ENCODE peak calls at places on chromosomes 11 and 22, in five cellular contexts. G, I, V, T and B are unnamed samples.

GRCh38 chr11:47220401-47220821 is 5.6 kb downstream of the DDB2 start:
- DNase-seq in T (no peak), V (no peak), I (no peak), G (no peak), B (no peak)

GRCh38 chr11:41622707-41623359 is 163.4 kb upstream of the LRRC4C start:
- DNase-seq in G (no peak), T (no peak), V (no peak), I (no peak), B (no peak)

GRCh38 chr22:49517211-49517610 is 310.5 kb downstream of the BRD1 start:
- DNase-seq in G (no peak), I (no peak), V (no peak), T (no peak), B (no peak)

GRCh38 chr11:113773092-113773415 is 438 bp downstream of the ZW10 start:
- DNase-seq in I (no peak), G (peak), T (no peak), V (no peak), B (peak)

GRCh38 chr11:71201936-71202597 is 50.3 kb downstream of the SHANK2 start:
- DNase-seq in T (no peak), V (no peak), I (no peak), G (no peak), B (no peak)

GRCh38 chr22:48896766-48897637 is 930.7 kb downstream of the BRD1 start:
- DNase-seq in G (no peak), V (no peak), T (no peak), I (no peak), B (no peak)

GRCh38 chr11:56509439-56509838 is 18.3 kb upstream of the OR5M8 start:
- DNase-seq in T (no peak), V (no peak), I (no peak), G (no peak), B (no peak)

GRCh38 chr11:108852701-108853100 is 187.8 kb downstream of the DDX10 start:
- DNase-seq in T (no peak), V (no peak), G (no peak), I (no peak), B (no peak)

GRCh38 chr11:46356911-46357482 is 9.7 kb downstream of the DGKZ start:
- DNase-seq in I (no peak), G (no peak), T (no peak), V (no peak), B (no peak)

GRCh38 chr11:63762662-63763505 is 5.7 kb downstream of the ZFTA start:
- DNase-seq in T (no peak), G (peak), V (peak), I (no peak), B (peak)

GRCh38 chr11:89176938-89177337 is 737 bp upstream of the TYR start:
- DNase-seq in T (no peak), G (no peak), I (no peak), V (no peak), B (no peak)

GRCh38 chr11:70482529-70482917 is 84.2 kb downstream of the CTTN start:
- DNase-seq in I (no peak), G (no peak), T (no peak), V (no peak), B (no peak)

GRCh38 chr11:36617543-36617942 is 19.5 kb upstream of the RAG2 start:
- DNase-seq in G (no peak), I (no peak), V (no peak), T (no peak), B (no peak)

GRCh38 chr11:111570796-111571195 is 30.3 kb downstream of the LAYN start:
- DNase-seq in V (no peak), T (no peak), I (no peak), G (no peak), B (no peak)

GRCh38 chr11:111571829-111572501 is 30.3 kb upstream of the SIK2 start:
- DNase-seq in I (no peak), T (no peak), V (no peak), G (no peak), B (no peak)

GRCh38 chr11:111575748-111576147 is 26.5 kb upstream of the SIK2 start:
- DNase-seq in V (no peak), I (no peak), G (no peak), T (no peak), B (no peak)

GRCh38 chr11:111573821-111574249 is 28.4 kb upstream of the SIK2 start:
- DNase-seq in V (no peak), G (no peak), T (no peak), I (no peak), B (no peak)

GRCh38 chr11:111574373-111575230 is 27.6 kb upstream of the SIK2 start:
- DNase-seq in G (no peak), V (no peak), I (no peak), T (no peak), B (no peak)
- TF ChIP-seq CTCF in G (no peak), V (peak), I (peak), T (no peak), B (no peak)

DNA sequence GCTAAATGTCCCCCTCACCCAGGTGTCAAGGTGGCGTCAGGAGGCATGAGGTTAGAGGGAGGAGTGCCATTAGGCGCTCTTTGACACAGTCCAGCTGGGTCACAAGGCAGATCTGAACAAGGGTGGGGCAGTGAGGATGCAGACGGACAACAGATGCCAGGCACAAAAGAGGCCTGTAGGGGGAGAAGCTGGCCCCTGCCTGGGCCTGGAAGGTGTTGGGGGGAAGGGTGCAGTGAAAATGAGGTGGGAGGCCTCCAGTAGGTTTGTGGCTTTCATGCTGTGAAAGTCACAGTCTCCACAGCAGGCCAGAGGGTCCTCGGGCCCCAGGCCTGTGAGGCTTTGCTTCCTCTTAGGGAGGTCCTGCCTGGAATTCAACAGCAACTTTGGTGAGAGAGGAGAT is 85.0 kb upstream of the PLET1 start:
- DNase-seq in I (no peak), T (no peak), V (no peak), G (peak), B (no peak)
- TF ChIP-seq CTCF in I (no peak), T (no peak), V (no peak), G (peak), B (peak)

GRCh38 chr22:22076361-22076760 is 93.8 kb upstream of the TOP3B start:
- DNase-seq in T (no peak), I (no peak), V (no peak), G (no peak), B (no peak)

GRCh38 chr22:22075382-22076163 is 93.0 kb upstream of the TOP3B start:
- DNase-seq in T (no peak), V (no peak), I (no peak), G (no peak), B (no peak)

GRCh38 chr22:22076937-22077703 is 94.5 kb upstream of the TOP3B start:
- DNase-seq in G (no peak), T (no peak), I (no peak), V (no peak), B (no peak)

GRCh38 chr22:22073769-22074561 is 91.4 kb upstream of the TOP3B start:
- DNase-seq in T (no peak), V (no peak), I (no peak), G (no peak), B (no peak)

GRCh38 chr22:22074634-22075381 is 92.2 kb upstream of the TOP3B start:
- DNase-seq in T (no peak), G (no peak), V (no peak), I (no peak), B (no peak)
- TF ChIP-seq CTCF in T (no peak), G (no peak), V (no peak), I (no peak), B (no peak)

GRCh38 chr22:17540481-17540880 is 22.8 kb upstream of the SLC25A18 start:
- DNase-seq in I (no peak), G (no peak), V (no peak), T (no peak), B (no peak)
- TF ChIP-seq CTCF in I (no peak), G (no peak), V (peak), T (no peak), B (no peak)

DNA sequence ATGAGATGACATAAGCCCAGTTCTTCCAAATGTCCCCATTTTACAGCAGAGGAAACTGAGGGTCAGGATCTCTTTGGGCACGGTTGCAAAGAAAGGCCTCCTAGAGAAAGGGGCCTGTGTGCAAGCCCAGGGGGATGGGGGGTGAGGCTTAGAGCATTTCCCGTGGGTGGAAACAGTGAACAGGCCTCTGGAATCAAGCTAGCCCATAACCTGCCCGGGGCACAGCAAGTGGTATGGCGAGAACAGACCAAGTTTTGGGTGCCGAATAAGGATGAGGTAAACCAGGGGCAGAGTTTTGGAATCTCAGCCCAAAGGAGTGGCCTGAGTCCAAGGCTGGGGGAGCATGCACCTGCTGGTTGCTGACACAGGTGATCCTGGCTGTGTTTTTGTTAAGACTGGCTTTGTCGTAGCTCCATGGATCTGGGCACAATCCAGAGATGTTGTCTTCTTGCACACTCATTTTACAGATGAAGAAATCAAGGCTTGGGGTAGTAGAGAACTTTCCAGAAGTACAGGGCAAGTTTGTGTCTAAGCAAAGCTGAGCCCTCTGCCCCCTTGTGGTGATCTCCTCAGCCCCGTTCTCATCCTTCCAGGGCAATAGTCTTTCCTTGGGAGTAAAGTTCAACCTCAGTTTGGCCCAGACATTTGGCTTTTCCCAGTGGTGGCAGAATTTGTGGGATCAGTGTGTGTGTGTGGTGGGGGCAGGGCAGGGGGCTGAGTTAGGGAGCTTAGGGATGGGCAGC is 53.5 kb upstream of the MYEOV start:
- DNase-seq in T (no peak), V (no peak), I (no peak), G (no peak), B (no peak)
- TF ChIP-seq CTCF in T (no peak), V (peak), I (no peak), G (peak), B (no peak)

GRCh38 chr11:31045335-31045734 is 324.2 kb downstream of the DCDC1 start:
- DNase-seq in T (no peak), V (no peak), I (no peak), G (no peak), B (no peak)
- TF ChIP-seq CTCF in T (no peak), V (peak), I (no peak), G (no peak), B (peak)

GRCh38 chr11:72328366-72329224 is 84.6 kb upstream of the PHOX2A start:
- DNase-seq in G (no peak), V (no peak), T (no peak), I (no peak), B (no peak)
- TF ChIP-seq CTCF in G (peak), V (peak), T (no peak), I (no peak), B (no peak)

GRCh38 chr11:129700701-129701100 is 114.9 kb upstream of the TMEM45B start:
- DNase-seq in I (no peak), G (no peak), T (no peak), V (no peak), B (no peak)

GRCh38 chr11:129701706-129702105 is 113.9 kb upstream of the TMEM45B start:
- DNase-seq in V (no peak), T (no peak), G (no peak), I (no peak), B (no peak)

GRCh38 chr11:129702410-129703390 is 112.9 kb upstream of the TMEM45B start:
- DNase-seq in T (no peak), V (no peak), I (no peak), G (no peak), B (no peak)

GRCh38 chr11:129698212-129698611 is 117.4 kb upstream of the TMEM45B start:
- DNase-seq in I (no peak), T (no peak), G (no peak), V (no peak), B (no peak)

DNA sequence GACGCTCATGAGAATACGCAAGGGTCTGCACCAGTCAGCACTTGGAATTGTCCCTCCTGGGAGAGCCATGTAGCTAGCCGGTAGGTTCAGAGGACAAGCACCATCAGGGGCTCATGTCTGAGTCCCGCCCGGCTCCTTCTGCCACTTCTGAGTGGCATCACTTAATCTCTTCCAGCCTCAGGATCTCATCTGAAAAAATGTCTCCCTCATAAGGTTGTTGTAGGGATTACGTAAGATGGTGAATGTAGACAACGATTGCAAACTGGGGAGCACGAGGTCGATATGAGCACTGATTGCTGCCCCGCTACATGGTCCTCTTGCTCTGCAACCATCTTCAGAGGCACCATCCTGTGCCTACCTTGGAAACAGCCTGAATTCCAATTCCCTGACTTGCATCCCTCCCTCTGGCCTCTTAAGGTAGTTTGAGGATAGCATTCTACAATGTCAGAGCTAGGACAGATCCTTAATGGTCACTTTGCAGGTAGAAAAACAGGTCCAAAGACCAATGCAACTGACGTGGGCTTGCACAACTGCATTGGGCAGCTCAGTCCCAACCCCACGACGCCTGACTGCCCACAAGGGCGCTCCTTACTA is 115.8 kb upstream of the TMEM45B start:
- DNase-seq in V (no peak), T (no peak), I (no peak), G (no peak), B (no peak)
- TF ChIP-seq CTCF in V (no peak), T (no peak), I (no peak), G (no peak), B (no peak)

DNA sequence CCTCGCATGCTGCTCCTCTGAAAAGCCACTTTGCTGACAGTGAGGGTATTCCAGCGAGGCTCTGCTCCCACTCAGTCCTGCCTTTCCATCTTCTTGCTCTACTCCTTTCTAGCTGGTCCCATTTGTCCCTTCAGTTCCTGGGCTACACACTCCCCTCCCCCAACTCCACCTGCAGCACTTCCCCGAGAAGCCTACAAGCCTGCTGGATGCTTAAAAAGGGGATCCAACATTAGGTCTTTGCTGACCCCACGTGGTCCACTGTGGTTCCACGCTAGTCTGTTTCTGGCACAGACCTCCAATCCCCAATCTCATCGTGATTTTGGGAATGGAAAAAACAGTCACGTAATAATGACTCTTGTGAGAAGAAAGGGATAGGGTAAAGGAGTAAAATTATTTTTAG is 121.6 kb upstream of the SNX19 start:
- DNase-seq in V (no peak), G (no peak), T (no peak), I (no peak), B (no peak)
- TF ChIP-seq CTCF in V (no peak), G (no peak), T (no peak), I (no peak), B (no peak)

GRCh38 chr22:26853495-26853894 is 196.1 kb downstream of the MIAT start:
- DNase-seq in I (no peak), G (no peak), T (no peak), V (no peak), B (no peak)
- TF ChIP-seq CTCF in I (no peak), G (no peak), T (no peak), V (no peak), B (no peak)